ENCODE peak calls at places on chromosomes 1 and 21, in seven cellular contexts. H, B, Z, M, O, I and Y are unnamed samples. For H3K9me3, the result is how much of the 10 kb centered on the place peaks cover.

GRCh38 chr1:82160036-82160435 is 359.3 kb downstream of the ADGRL2 start:
- DNase-seq in H (no peak), B (no peak), Z (no peak), M (peak), O (peak), I (peak), Y (no peak)

GRCh38 chr1:233361876-233362275 is 34.4 kb downstream of the MAP3K21 start:
- DNase-seq in H (no peak), B (no peak), Z (no peak), M (peak), O (no peak), I (no peak), Y (no peak)

GRCh38 chr1:157154940-157155514 is 16.8 kb upstream of the ETV3 start:
- DNase-seq in H (peak), B (no peak), Z (no peak), M (peak), O (peak), I (peak), Y (no peak)

GRCh38 chr21:17911628-17912027 is 92.5 kb upstream of the C21orf91 start:
- DNase-seq in H (no peak), B (no peak), Z (no peak), M (peak), O (peak), I (peak), Y (no peak)

GRCh38 chr1:204377800-204378608 is 18.3 kb upstream of the PLEKHA6 start:
- DNase-seq in H (peak), B (peak), Z (no peak), M (no peak), O (peak), I (peak), Y (no peak)

GRCh38 chr1:219917851-219918466 is 10.4 kb downstream of the SLC30A10 start:
- DNase-seq in H (peak), B (no peak), Z (no peak), M (no peak), O (peak), I (peak), Y (no peak)

GRCh38 chr1:183416850-183417690 is 1.1 kb downstream of the NMNAT2 start:
- DNase-seq in H (no peak), B (no peak), Z (no peak), M (peak), O (no peak), I (peak), Y (no peak)

GRCh38 chr1:44481701-44482100 is 76.6 kb downstream of the RNF220 start:
- DNase-seq in H (no peak), B (no peak), Z (no peak), M (no peak), O (no peak), I (no peak), Y (no peak)

GRCh38 chr1:248872752-248873408 is 14.0 kb upstream of the ZNF692 start:
- DNase-seq in H (peak), B (peak), Z (peak), M (peak), O (peak), I (peak), Y (peak)

GRCh38 chr1:200409203-200409760 is 554 bp downstream of the ZNF281 start:
- DNase-seq in H (no peak), B (peak), Z (peak), M (peak), O (no peak), I (peak), Y (peak)

GRCh38 chr1:218674280-218674773 is 329.2 kb downstream of the TGFB2 start:
- DNase-seq in H (peak), B (peak), Z (no peak), M (peak), O (peak), I (peak), Y (no peak)

GRCh38 chr1:107139833-107140702 is 771 bp upstream of the NTNG1 start:
- DNase-seq in H (no peak), B (no peak), Z (peak), M (peak), O (peak), I (peak), Y (no peak)

GRCh38 chr21:43684424-43684823 is 25.1 kb downstream of the RRP1B start:
- DNase-seq in H (no peak), B (no peak), Z (no peak), M (no peak), O (no peak), I (no peak), Y (no peak)

GRCh38 chr1:55559111-55559510 is 343.9 kb upstream of the USP24 start:
- DNase-seq in H (no peak), B (no peak), Z (no peak), M (peak), O (peak), I (no peak), Y (no peak)

GRCh38 chr1:25658791-25659431 is 42.3 kb downstream of the MAN1C1 start:
- DNase-seq in H (no peak), B (no peak), Z (peak), M (no peak), O (no peak), I (no peak), Y (peak)

GRCh38 chr21:44414291-44415072 is 40.8 kb upstream of the LRRC3 start:
- DNase-seq in H (no peak), B (no peak), Z (no peak), M (no peak), O (no peak), I (no peak), Y (no peak)

GRCh38 chr1:30024411-30025195 is 698.8 kb downstream of the MATN1 start:
- DNase-seq in H (no peak), B (no peak), Z (no peak), M (no peak), O (no peak), I (no peak), Y (no peak)

GRCh38 chr1:56190975-56191768 is 388.2 kb downstream of the PLPP3 start:
- DNase-seq in H (no peak), B (no peak), Z (no peak), M (peak), O (peak), I (peak), Y (no peak)

GRCh38 chr1:201254625-201255469 is 28.5 kb upstream of the PKP1 start:
- DNase-seq in H (peak), B (peak), Z (peak), M (no peak), O (peak), I (no peak), Y (peak)

GRCh38 chr1:11334821-11335220 is 61.8 kb downstream of the UBIAD1 start:
- DNase-seq in H (no peak), B (no peak), Z (no peak), M (no peak), O (no peak), I (no peak), Y (no peak)

GRCh38 chr1:179228783-179229213 is 679 bp downstream of the ABL2 start:
- DNase-seq in H (peak), B (no peak), Z (no peak), M (peak), O (peak), I (peak), Y (peak)

GRCh38 chr1:31931241-31932225 is 6.6 kb downstream of the PTP4A2 start:
- DNase-seq in H (no peak), B (no peak), Z (no peak), M (peak), O (peak), I (peak), Y (no peak)

GRCh38 chr1:202058001-202058908 is 47.9 kb downstream of the ELF3 start:
- DNase-seq in H (peak), B (no peak), Z (no peak), M (peak), O (peak), I (peak), Y (no peak)

GRCh38 chr21:38993561-38993960 is 187.8 kb downstream of the ETS2 start:
- DNase-seq in H (peak), B (no peak), Z (no peak), M (peak), O (peak), I (peak), Y (no peak)

GRCh38 chr1:162083273-162083672 is 13.8 kb downstream of the NOS1AP start:
- DNase-seq in H (no peak), B (no peak), Z (no peak), M (no peak), O (no peak), I (no peak), Y (no peak)

GRCh38 chr1:85289207-85289847 is 12.9 kb upstream of the BCL10 start:
- DNase-seq in H (peak), B (no peak), Z (no peak), M (peak), O (peak), I (peak), Y (no peak)

GRCh38 chr1:7642781-7643180 is 128.3 kb upstream of the VAMP3 start:
- DNase-seq in H (no peak), B (no peak), Z (no peak), M (peak), O (no peak), I (no peak), Y (no peak)

GRCh38 chr1:206497363-206497762 is 10.0 kb upstream of the RASSF5 start:
- DNase-seq in H (no peak), B (no peak), Z (peak), M (no peak), O (no peak), I (no peak), Y (no peak)

GRCh38 chr1:205843031-205843859 is 6.7 kb downstream of the PM20D1 start:
- DNase-seq in H (no peak), B (no peak), Z (no peak), M (no peak), O (no peak), I (no peak), Y (no peak)

GRCh38 chr1:32874860-32875793 is 4.4 kb upstream of the FNDC5 start:
- DNase-seq in H (no peak), B (no peak), Z (no peak), M (no peak), O (no peak), I (no peak), Y (no peak)

GRCh38 chr1:39183503-39184353 is 20.8 kb upstream of the MACF1 start:
- DNase-seq in H (peak), B (peak), Z (peak), M (peak), O (peak), I (peak), Y (peak)

GRCh38 chr21:26061437-26061836 is 109.1 kb downstream of the APP start:
- DNase-seq in H (no peak), B (no peak), Z (no peak), M (peak), O (no peak), I (peak), Y (no peak)

GRCh38 chr1:2925291-2925690 is 96.0 kb upstream of the ACTRT2 start:
- DNase-seq in H (no peak), B (no peak), Z (no peak), M (no peak), O (no peak), I (no peak), Y (no peak)
- H3K9me3 ChIP-seq in H (under half), B (under half), Z (under half), M (half or more), O (under half), I (under half), Y (under half)

DNA sequence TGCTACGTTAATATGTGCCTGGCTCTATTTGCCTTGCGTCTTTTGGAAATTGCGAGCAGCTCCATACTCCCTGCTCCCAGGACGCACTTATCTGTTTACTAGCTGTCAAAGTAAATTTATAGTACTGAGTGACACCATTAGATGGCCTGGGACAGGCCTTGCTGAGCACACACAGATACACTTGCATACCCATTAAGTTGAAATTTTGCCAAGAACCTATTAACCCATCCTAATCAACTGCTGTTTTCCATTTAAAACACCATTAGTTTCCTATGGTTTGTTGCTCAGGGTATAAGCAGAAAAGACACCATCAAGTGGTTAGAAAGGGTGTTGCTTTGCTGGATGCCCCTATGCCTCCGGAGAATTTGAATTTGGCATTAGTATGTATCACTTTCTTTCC is 187.3 kb downstream of the SLC44A5 start:
- DNase-seq in H (no peak), B (no peak), Z (no peak), M (no peak), O (peak), I (no peak), Y (no peak)
- H2AFZ ChIP-seq in H (no peak), B (no peak), Z (no peak), M (no peak), O (no peak), I (no peak), Y (no peak)

DNA sequence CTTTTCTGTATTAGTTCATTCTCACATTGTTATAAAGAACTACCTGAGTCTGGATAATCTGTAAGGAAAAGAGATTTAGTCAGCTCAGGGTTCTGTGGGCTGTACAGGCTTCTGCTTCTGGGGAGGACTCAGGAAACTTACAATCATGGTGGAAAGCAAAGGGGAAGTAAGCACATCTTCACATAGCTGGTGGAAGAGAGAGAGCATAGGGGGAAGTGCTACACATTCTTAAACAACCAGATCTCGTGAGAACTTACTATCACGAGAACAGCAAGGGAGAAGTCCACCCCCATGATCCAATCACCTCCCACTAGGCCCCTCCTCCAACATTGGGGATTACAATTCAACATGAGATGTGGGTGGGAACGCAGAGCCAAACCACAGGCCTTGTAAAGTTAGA is 37.9 kb upstream of the AHCTF1 start:
- DNase-seq in H (no peak), B (no peak), Z (no peak), M (no peak), O (no peak), I (no peak), Y (no peak)
- H3K9me3 ChIP-seq in H (under half), B (under half), Z (under half), M (under half), O (under half), I (under half), Y (under half)

DNA sequence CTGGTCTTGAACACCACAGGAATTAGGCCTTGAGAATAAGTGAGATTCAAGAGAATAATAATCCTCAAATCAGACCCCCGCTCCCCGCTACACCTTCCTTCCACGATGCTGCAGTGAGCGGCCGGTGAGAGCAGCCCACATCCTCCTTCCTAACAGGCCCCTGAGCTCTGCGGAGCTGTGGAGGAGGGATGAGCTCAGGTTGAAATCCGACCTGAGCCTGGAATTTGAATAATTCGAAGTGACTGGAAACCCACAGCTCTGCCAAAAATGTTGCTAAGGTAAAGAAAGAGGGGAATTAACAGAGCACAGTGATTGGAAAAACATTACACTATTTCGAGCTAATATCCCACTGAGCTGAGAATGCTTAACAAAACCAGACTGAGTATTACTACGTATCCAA is 90.0 kb downstream of the URB2 start:
- DNase-seq in H (no peak), B (no peak), Z (no peak), M (no peak), O (peak), I (peak), Y (no peak)
- H2AFZ ChIP-seq in H (no peak), B (no peak), Z (no peak), M (no peak), O (no peak), I (no peak), Y (no peak)

DNA sequence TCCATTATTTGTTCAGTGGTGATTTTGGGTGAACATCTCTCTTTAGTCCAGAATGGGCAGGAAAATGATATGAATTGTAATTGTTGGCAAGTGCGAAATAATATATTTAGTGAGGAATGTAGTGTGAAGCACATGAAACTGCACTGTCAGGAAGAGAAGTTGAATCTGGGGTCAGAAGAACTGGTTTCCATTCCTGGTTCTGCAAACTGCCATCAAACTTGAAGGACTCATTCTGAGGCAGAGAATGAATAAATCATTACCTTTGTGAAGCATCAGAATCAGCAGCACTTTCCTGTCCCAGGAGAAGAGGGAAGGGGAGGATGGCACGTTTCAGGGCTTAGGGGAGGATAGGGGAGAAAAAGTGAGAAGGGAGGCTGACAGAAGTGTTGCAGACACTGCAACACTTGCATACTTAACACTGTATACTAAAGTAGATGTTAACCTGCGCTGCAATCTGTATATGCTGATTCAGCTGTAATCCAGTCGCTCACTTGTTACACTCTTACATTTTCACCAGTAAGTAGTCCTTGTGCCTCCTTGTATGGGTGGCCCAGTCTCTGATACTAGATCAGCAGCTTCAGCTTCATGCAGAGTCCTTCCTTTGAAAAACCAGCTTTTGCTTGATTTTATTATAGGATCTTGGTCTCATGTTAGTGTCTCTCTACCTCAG is 10.5 kb upstream of the RPTN start:
- DNase-seq in H (no peak), B (peak), Z (no peak), M (no peak), O (no peak), I (no peak), Y (no peak)
- H3K9me3 ChIP-seq in H (under half), B (under half), Z (under half), M (under half), O (under half), I (under half), Y (under half)

GRCh38 chr1:188017921-188018320 is 1189.2 kb downstream of the PLA2G4A start:
- DNase-seq in H (no peak), B (no peak), Z (no peak), M (no peak), O (no peak), I (no peak), Y (no peak)
- H2AFZ ChIP-seq in H (no peak), B (no peak), Z (no peak), M (no peak), O (no peak), I (no peak), Y (no peak)

DNA sequence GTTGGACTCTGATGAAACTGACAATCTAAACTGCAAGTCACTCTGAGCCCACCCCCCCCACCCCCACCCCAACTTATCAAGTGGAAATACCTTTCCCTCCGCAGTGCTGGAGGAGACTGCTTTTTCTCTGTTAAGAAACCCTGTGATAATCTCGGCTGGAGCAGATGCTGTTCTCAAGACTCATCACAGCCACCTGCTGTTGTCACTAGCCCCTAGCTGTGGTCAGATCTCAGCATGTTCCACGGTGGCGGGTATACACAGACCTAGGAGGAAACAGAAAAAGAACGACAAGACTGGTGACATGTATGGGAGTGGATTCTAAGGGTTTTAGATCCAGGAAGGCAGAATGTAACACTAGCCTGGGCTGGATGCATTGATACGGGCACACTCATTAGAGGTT is 2.3 kb downstream of the ACTL8 start:
- DNase-seq in H (no peak), B (no peak), Z (no peak), M (no peak), O (no peak), I (no peak), Y (no peak)
- H3K9me3 ChIP-seq in H (under half), B (under half), Z (under half), M (under half), O (under half), I (under half), Y (under half)

GRCh38 chr1:6384962-6385672 is 8.4 kb downstream of the ACOT7 start:
- DNase-seq in H (peak), B (no peak), Z (no peak), M (no peak), O (no peak), I (peak), Y (peak)
- H2AFZ ChIP-seq in H (peak), B (no peak), Z (no peak), M (peak), O (no peak), I (no peak), Y (no peak)

GRCh38 chr1:2861988-2862430 is 60.5 kb upstream of the TTC34 start:
- DNase-seq in H (no peak), B (no peak), Z (no peak), M (no peak), O (no peak), I (no peak), Y (no peak)
- H3K9me3 ChIP-seq in H (under half), B (under half), Z (under half), M (half or more), O (under half), I (under half), Y (under half)

DNA sequence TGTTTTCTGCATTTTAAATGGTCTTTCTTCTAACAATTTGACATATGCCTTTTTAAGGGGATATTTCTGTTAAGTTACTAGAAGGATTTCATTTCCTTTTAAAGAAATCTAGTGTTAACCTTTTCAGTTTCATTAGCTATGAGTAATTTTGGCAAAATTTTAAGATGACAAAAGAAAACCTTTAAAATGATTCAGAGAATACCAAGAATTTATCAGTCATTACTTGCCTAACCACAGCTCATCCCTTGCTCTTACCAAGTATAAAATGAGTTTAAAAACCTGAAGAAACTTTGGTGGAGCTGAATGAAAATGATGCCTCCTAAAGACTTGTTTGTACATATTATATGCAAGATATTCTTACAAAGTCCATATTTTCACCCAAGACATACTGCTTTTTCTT is 101.7 kb downstream of the NEK7 start:
- DNase-seq in H (no peak), B (no peak), Z (no peak), M (peak), O (peak), I (peak), Y (no peak)
- H2AFZ ChIP-seq in H (no peak), B (no peak), Z (no peak), M (no peak), O (no peak), I (no peak), Y (no peak)